ENCODE peak calls at places on chromosome 1, in four cellular contexts. M is IMR-90, A is right lobe of liver, R is K562. L is an unnamed sample.

GRCh38 chr1:205735218-205735617 is 14.8 kb downstream of the NUCKS1 start:
- DNase-seq in M (no peak), A (no peak), R (no peak), L (no peak)

GRCh38 chr1:247386695-247387094 is 29.3 kb upstream of the NLRP3 start:
- DNase-seq in M (peak), A (no peak), R (peak), L (no peak)

GRCh38 chr1:175268720-175269119 is 76.1 kb upstream of the KIAA0040 start:
- DNase-seq in M (no peak), A (no peak), R (no peak), L (no peak)

GRCh38 chr1:41045740-41046139 is 24.2 kb upstream of the SLFNL1 start:
- DNase-seq in M (peak), A (peak), R (no peak), L (no peak)

GRCh38 chr1:218823291-218823900 is 350.3 kb upstream of the LYPLAL1 start:
- DNase-seq in M (peak), A (no peak), R (no peak), L (no peak)

GRCh38 chr1:209557216-209557615 is 26.3 kb upstream of the CAMK1G start:
- DNase-seq in M (no peak), A (no peak), R (no peak), L (no peak)

GRCh38 chr1:108346137-108346536 is 102.3 kb upstream of the NBPF4 start:
- DNase-seq in M (no peak), A (no peak), R (no peak), L (no peak)

GRCh38 chr1:160400646-160401486 is 502 bp downstream of the VANGL2 start:
- DNase-seq in M (no peak), A (peak), R (no peak), L (no peak)

GRCh38 chr1:2516124-2516523 is 10.3 kb downstream of the PANK4 start:
- DNase-seq in M (no peak), A (no peak), R (no peak), L (no peak)

GRCh38 chr1:30194741-30195423 is 528.5 kb downstream of the MATN1 start:
- DNase-seq in M (no peak), A (no peak), R (no peak), L (no peak)

GRCh38 chr1:39758556-39759435 is 12.4 kb downstream of the OXCT2 start:
- DNase-seq in M (no peak), A (no peak), R (no peak), L (no peak)

GRCh38 chr1:869499-870244 is 54.1 kb upstream of the SAMD11 start:
- DNase-seq in M (peak), A (peak), R (peak), L (peak)

GRCh38 chr1:35691080-35691479 is 27.6 kb downstream of the C1orf216 start:
- DNase-seq in M (no peak), A (no peak), R (no peak), L (no peak)

GRCh38 chr1:154400381-154400801 is 4.8 kb upstream of the IL6R start:
- DNase-seq in M (no peak), A (no peak), R (no peak), L (no peak)

GRCh38 chr1:160032165-160032827 is 506 bp upstream of the PIGM start:
- DNase-seq in M (no peak), A (no peak), R (peak), L (no peak)

GRCh38 chr1:47390843-47391242 is 25.2 kb upstream of the FOXE3 start:
- DNase-seq in M (no peak), A (no peak), R (no peak), L (no peak)

GRCh38 chr1:211951856-211952255 is 83.5 kb downstream of the INTS7 start:
- DNase-seq in M (peak), A (no peak), R (no peak), L (no peak)

GRCh38 chr1:50697440-50698421 is 262.3 kb downstream of the FAF1 start:
- DNase-seq in M (peak), A (no peak), R (no peak), L (no peak)

GRCh38 chr1:37656881-37657280 is 22.2 kb upstream of the RSPO1 start:
- DNase-seq in M (no peak), A (no peak), R (no peak), L (no peak)

GRCh38 chr1:234675561-234675960 is 65.6 kb upstream of the IRF2BP2 start:
- DNase-seq in M (no peak), A (no peak), R (peak), L (peak)

GRCh38 chr1:163320891-163321290 is 863 bp upstream of the NUF2 start:
- DNase-seq in M (no peak), A (no peak), R (no peak), L (peak)

GRCh38 chr1:163315773-163316374 is 5.9 kb upstream of the NUF2 start:
- DNase-seq in M (peak), A (no peak), R (peak), L (peak)

DNA sequence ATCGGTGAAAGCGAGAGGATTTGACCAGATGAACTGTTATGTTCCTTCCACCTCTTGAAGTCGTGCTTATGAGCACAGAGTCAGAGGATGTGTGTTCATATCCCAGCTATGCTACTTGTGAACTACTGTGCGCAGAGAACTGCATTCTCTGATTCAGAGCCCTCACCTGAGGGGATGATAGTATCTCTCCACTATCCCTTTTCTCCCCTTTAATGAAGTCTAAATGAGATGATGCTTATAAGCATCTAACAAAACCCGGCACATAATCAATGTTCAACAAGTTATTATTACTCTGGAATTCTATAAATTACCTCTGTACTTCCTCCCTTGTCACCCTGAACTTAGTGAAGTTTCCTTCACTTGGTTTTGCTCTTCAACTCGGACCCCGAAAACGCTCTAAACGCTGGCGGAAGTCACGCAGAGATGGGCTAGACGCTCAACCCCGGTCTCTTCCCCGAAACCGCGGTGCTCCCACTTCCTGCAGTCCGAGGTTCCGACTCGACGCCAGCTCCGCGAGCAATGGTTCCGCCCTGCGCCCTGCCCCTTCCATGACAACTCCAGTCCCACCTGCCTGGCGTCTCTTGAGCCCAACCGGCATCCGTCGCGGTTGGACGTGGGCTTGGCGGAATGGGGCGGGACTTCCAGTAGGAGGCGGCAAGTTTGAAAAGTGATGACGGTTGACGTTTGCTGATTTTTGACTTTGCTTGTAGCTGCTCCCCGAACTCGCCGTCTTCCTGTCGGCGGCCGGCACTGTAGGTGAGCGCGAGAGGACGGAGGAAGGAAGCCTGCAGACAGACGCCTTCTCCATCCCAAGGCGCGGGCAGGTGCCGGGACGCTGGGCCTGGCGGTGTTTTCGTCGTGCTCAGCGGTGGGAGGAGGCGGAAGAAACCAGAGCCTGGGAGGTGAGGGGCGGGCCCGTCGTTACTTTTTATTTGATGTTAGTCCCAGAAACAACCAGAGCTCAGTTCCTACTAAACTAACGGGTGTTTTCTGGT is at the start of gene NUF2:
- DNase-seq in M (peak), A (peak), R (peak), L (peak)
- TF ChIP-seq POLR2A in M (peak), A (peak), R (peak), L (peak)

DNA sequence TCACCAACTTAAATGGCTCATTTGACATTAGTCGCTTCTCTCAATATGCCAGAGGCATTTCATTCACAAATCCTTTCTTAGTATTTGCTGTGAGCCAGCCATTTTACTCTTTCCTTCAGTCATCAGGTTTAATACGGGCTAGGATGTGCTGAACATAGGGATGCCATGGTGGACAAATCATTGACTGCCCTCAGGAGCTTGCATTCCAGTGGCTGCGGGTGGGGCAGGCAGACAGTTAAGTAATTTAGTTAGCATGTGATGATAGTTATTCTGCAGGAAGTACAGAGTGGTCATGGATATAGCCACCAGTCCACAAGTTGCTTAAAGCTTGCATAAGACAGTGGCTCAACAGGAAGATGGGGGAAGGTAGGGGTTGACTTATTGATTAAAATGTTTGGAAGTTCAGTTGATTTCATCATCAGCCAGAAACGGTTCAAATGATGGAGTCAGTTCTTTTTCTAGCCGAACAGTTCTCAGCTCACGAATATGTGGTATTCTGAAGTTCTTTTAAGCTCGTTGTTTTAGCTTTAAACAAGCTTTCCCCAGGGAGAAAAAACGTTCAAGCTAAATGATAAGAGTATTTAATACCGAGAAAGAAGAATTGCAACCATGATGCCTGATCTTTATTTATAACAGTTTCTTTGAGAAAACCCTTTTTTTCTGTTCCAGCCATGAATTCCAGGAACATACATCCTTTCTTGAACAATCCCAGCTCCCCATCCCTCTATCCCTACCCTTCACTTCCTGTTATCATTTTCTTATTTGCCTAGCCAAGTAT is 1.4 kb downstream of the SLC22A15 start:
- DNase-seq in M (no peak), A (no peak), R (no peak), L (peak)
- TF ChIP-seq POLR2A in M (no peak), A (peak), R (no peak), L (no peak)

DNA sequence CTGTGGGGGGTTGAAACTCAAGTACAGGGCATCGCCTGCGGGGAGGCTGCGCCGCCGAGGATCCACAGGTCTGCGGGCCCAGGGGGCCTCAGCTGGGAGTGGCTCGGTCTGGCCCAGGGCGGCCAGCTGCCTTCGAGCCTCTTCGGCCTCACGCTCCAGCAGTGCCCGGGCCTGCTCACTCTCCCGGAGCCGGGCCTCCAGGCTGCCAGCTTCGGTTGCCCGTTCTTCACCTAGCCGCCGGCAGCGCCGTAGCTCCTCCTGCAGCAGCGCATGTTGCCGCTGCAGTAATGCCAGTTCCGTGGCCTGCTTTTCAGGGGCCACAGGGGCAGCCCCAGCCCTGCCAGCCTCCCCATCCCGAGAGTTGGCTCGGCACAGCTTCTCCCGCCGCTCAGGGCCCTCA is 9.4 kb downstream of the RXFP4 start:
- DNase-seq in M (no peak), A (no peak), R (no peak), L (no peak)
- TF ChIP-seq POLR2A in M (no peak), A (no peak), R (no peak), L (no peak)

GRCh38 chr1:25534389-25534788 is 9.0 kb upstream of the LDLRAP1 start:
- DNase-seq in M (no peak), A (no peak), R (no peak), L (no peak)
- TF ChIP-seq POLR2A in M (no peak), A (no peak), R (no peak), L (no peak)

DNA sequence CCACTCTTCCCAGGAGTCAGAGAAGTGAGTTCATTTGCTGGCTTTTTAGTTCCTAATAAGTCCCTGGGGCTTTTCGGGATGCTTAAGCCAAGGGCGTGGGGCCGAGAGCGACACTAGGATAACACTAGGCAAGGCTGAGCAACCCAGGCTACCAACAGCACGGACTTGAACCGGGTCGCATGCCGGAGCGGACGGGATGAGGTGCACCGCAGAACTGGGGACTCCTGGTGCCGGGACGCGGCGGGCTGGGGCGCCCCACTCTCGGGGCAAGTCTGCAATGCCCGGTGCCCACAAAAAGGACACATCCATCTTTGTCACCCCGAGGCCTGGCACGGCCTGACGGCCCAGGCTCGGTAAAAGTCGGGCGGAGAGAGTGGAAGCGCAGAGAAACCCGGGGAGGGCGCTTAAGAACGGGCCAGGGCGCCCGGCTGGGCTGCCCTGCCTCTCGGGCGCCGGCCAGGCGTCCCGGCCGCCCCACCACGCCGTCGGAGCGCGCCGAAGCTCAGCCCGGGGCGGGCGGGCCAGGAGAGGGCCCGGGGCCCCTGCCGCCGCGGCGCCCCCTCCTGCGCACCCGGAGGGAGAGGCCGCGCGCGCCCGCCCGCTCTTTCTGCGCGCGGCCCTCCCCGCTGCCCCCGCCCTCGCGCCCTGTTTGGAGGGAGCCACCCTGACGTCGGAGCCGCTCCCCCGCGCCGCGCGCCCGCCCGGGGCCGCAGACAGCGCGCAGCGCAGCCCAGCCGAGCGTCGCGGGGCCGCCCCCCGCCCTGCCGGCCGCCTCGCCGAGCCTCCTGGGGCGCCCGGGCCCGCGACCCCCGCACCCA is at the start of gene NBL1:
- DNase-seq in M (peak), A (no peak), R (peak), L (peak)
- TF ChIP-seq POLR2A in M (no peak), A (no peak), R (no peak), L (peak)

GRCh38 chr1:33015216-33015615 is 21.5 kb downstream of the AK2 start:
- DNase-seq in M (no peak), A (peak), R (no peak), L (no peak)
- TF ChIP-seq POLR2A in M (no peak), A (no peak), R (peak), L (no peak)

DNA sequence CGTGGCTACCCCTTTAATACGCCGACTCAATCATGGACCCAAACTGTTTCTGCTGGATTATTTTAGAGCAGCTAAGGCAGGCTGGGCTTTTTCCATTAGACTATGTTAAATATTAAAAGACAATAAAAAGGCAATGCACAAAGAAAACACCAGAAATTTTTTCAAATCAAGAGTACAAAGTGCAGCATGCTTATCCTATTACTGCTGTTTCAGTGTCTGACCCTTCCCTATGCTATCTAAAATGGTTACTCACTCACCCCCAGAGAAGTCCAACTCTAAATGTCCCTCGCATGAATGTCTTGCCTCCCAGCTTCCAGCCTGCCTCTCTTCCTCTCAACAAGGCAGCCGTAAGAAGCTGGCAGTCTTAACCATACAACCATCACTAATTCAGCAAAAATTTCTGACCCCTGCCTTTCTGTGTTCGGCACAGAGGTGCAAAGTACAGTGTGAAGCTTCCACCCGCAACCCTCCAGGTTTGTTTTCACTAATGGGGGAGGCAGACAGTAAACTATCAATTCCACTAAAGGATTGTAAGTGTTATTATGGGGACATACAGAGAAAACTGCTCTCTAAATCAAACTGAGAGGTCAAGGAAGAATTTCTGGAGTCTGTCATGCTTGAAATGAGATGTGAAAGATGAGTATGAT is 108.8 kb upstream of the SYT6 start:
- DNase-seq in M (no peak), A (no peak), R (no peak), L (no peak)
- TF ChIP-seq POLR2A in M (no peak), A (no peak), R (no peak), L (no peak)

DNA sequence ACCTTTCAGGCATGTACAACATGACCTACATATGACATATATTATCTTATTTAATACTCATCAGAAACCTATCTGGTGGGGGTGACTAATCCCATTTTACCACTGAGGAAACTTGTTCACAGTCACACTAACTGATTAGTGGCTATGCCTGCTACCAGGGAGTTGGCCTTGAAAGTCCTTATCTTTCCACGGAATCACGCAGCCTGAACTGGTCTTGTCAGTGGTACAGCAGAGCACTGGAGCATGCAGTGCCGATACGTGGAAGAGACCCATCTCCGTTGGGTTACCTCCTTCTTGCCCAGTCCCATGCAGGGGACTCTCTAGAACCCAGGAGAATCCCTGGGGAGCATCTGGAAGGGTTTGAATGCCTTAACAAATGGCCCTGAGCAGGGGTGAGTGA is 8.2 kb downstream of the HSD3B1 start:
- DNase-seq in M (no peak), A (no peak), R (no peak), L (no peak)
- TF ChIP-seq POLR2A in M (no peak), A (no peak), R (no peak), L (no peak)